ENCODE peak calls at places on chromosomes 13 and 19, in eight cellular contexts. One of them, this sample, is unnamed.

GRCh38 chr19:57803594-57804325 is 11.0 kb downstream of the ZNF552 start:
- DNase-seq in K562: no peak
- DNase-seq in progenitor cell of endocrine pancreas: peak
- DNase-seq in neural progenitor cell: peak
- DNase-seq in neural crest cell: peak
- DNase-seq in WERI-Rb-1: no peak
- DNase-seq in A673: peak
- DNase-seq in dorsolateral prefrontal cortex: no peak
- DNase-seq in this sample: no peak

GRCh38 chr13:84574851-84575250 is 692.6 kb upstream of the SLITRK1 start:
- DNase-seq in K562: no peak
- DNase-seq in progenitor cell of endocrine pancreas: no peak
- DNase-seq in neural progenitor cell: no peak
- DNase-seq in neural crest cell: no peak
- DNase-seq in WERI-Rb-1: no peak
- DNase-seq in A673: peak
- DNase-seq in dorsolateral prefrontal cortex: no peak
- DNase-seq in this sample: no peak

GRCh38 chr13:113652404-113653263 is 5.4 kb downstream of the ATP4B start:
- DNase-seq in K562: no peak
- DNase-seq in progenitor cell of endocrine pancreas: no peak
- DNase-seq in neural progenitor cell: no peak
- DNase-seq in neural crest cell: no peak
- DNase-seq in WERI-Rb-1: peak
- DNase-seq in A673: no peak
- DNase-seq in dorsolateral prefrontal cortex: no peak
- DNase-seq in this sample: no peak

GRCh38 chr13:41345921-41346589 is 35.0 kb downstream of the NAA16 start:
- DNase-seq in K562: no peak
- DNase-seq in progenitor cell of endocrine pancreas: no peak
- DNase-seq in neural progenitor cell: no peak
- DNase-seq in neural crest cell: no peak
- DNase-seq in WERI-Rb-1: no peak
- DNase-seq in A673: no peak
- DNase-seq in dorsolateral prefrontal cortex: no peak
- DNase-seq in this sample: no peak

GRCh38 chr19:30256510-30256850 is 115.7 kb upstream of the ZNF536 start:
- DNase-seq in K562: no peak
- DNase-seq in progenitor cell of endocrine pancreas: no peak
- DNase-seq in neural progenitor cell: no peak
- DNase-seq in neural crest cell: no peak
- DNase-seq in WERI-Rb-1: no peak
- DNase-seq in A673: no peak
- DNase-seq in dorsolateral prefrontal cortex: no peak
- DNase-seq in this sample: no peak

GRCh38 chr19:5880604-5881078 is 10.3 kb upstream of the FUT5 start:
- DNase-seq in K562: no peak
- DNase-seq in progenitor cell of endocrine pancreas: no peak
- DNase-seq in neural progenitor cell: no peak
- DNase-seq in neural crest cell: no peak
- DNase-seq in WERI-Rb-1: no peak
- DNase-seq in A673: no peak
- DNase-seq in dorsolateral prefrontal cortex: no peak
- DNase-seq in this sample: no peak

GRCh38 chr13:29883941-29884518 is 33.6 kb upstream of the UBL3 start:
- DNase-seq in K562: no peak
- DNase-seq in progenitor cell of endocrine pancreas: no peak
- DNase-seq in neural progenitor cell: no peak
- DNase-seq in neural crest cell: peak
- DNase-seq in WERI-Rb-1: no peak
- DNase-seq in A673: no peak
- DNase-seq in dorsolateral prefrontal cortex: no peak
- DNase-seq in this sample: no peak

GRCh38 chr19:38210458-38210987 is 13.5 kb downstream of the DPF1 start:
- DNase-seq in K562: peak
- DNase-seq in progenitor cell of endocrine pancreas: peak
- DNase-seq in neural progenitor cell: peak
- DNase-seq in neural crest cell: peak
- DNase-seq in WERI-Rb-1: no peak
- DNase-seq in A673: peak
- DNase-seq in dorsolateral prefrontal cortex: peak
- DNase-seq in this sample: no peak

GRCh38 chr13:31538067-31539042 is 201.0 kb upstream of the RXFP2 start:
- DNase-seq in K562: peak
- DNase-seq in progenitor cell of endocrine pancreas: no peak
- DNase-seq in neural progenitor cell: peak
- DNase-seq in neural crest cell: no peak
- DNase-seq in WERI-Rb-1: no peak
- DNase-seq in A673: peak
- DNase-seq in dorsolateral prefrontal cortex: peak
- DNase-seq in this sample: no peak
- TF ChIP-seq CTCF in K562: no peak
- TF ChIP-seq CTCF in progenitor cell of endocrine pancreas: peak
- TF ChIP-seq CTCF in neural progenitor cell: peak
- TF ChIP-seq CTCF in neural crest cell: peak
- TF ChIP-seq CTCF in WERI-Rb-1: peak
- TF ChIP-seq CTCF in A673: peak
- TF ChIP-seq CTCF in dorsolateral prefrontal cortex: no peak
- TF ChIP-seq CTCF in this sample: peak

DNA sequence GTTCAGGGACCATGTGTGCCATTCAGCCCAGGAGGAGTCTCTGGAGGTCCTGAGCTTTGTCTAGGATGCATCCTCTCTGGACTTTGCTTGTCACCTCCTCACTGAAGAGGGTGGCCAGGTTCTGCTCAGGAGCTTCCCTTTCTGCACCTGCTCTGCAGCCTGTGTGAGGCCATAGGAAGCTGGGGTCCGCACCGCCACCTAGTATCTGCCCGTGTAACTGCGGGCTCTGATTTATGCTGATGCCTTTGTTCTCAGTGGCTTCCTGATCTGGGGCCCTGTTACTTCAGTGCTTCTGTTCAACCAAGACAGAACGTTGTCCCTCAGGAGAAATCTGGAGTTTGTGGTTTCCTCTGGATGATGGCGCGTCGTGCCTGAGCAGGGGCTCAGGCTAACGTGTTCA is 15.5 kb downstream of the ZNF610 start:
- DNase-seq in K562: no peak
- DNase-seq in progenitor cell of endocrine pancreas: peak
- DNase-seq in neural progenitor cell: peak
- DNase-seq in neural crest cell: peak
- DNase-seq in WERI-Rb-1: peak
- DNase-seq in A673: no peak
- DNase-seq in dorsolateral prefrontal cortex: no peak
- DNase-seq in this sample: no peak
- TF ChIP-seq CTCF in K562: peak
- TF ChIP-seq CTCF in progenitor cell of endocrine pancreas: peak
- TF ChIP-seq CTCF in neural progenitor cell: peak
- TF ChIP-seq CTCF in neural crest cell: peak
- TF ChIP-seq CTCF in WERI-Rb-1: peak
- TF ChIP-seq CTCF in A673: no peak
- TF ChIP-seq CTCF in dorsolateral prefrontal cortex: no peak
- TF ChIP-seq CTCF in this sample: peak

DNA sequence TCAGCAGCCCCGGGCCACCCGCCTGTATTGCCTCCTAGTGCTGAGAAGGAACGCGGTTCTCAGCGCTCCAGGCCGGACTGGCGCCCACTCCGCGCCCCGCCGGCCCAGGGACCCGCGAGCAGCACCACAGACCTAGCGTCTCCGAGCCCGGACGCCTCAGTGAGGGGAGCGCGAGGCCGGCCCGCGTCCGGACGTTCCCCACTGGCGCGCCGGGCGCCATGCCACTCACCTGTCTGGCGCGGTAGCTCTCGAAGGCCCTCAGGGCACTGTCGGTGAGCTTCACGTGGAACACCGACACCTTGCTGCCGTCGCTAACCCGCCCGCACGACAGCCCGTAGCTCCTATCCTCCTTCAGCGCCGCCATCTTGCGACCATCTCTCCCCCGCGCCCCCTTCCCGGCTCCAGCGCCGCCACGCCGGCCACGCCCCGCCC is at the start of gene ELL:
- DNase-seq in K562: no peak
- DNase-seq in progenitor cell of endocrine pancreas: no peak
- DNase-seq in neural progenitor cell: no peak
- DNase-seq in neural crest cell: no peak
- DNase-seq in WERI-Rb-1: no peak
- DNase-seq in A673: no peak
- DNase-seq in dorsolateral prefrontal cortex: no peak
- DNase-seq in this sample: no peak
- TF ChIP-seq CTCF in K562: no peak
- TF ChIP-seq CTCF in progenitor cell of endocrine pancreas: no peak
- TF ChIP-seq CTCF in neural progenitor cell: no peak
- TF ChIP-seq CTCF in neural crest cell: no peak
- TF ChIP-seq CTCF in WERI-Rb-1: no peak
- TF ChIP-seq CTCF in A673: no peak
- TF ChIP-seq CTCF in dorsolateral prefrontal cortex: no peak
- TF ChIP-seq CTCF in this sample: no peak

GRCh38 chr19:1261512-1261862 is 7.6 kb upstream of the CIRBP start:
- DNase-seq in K562: no peak
- DNase-seq in progenitor cell of endocrine pancreas: no peak
- DNase-seq in neural progenitor cell: peak
- DNase-seq in neural crest cell: no peak
- DNase-seq in WERI-Rb-1: no peak
- DNase-seq in A673: peak
- DNase-seq in dorsolateral prefrontal cortex: no peak
- DNase-seq in this sample: no peak
- TF ChIP-seq CTCF in K562: peak
- TF ChIP-seq CTCF in progenitor cell of endocrine pancreas: peak
- TF ChIP-seq CTCF in neural progenitor cell: peak
- TF ChIP-seq CTCF in neural crest cell: peak
- TF ChIP-seq CTCF in WERI-Rb-1: peak
- TF ChIP-seq CTCF in A673: peak
- TF ChIP-seq CTCF in dorsolateral prefrontal cortex: no peak
- TF ChIP-seq CTCF in this sample: no peak

GRCh38 chr19:17475541-17476115 is 5.3 kb downstream of the SLC27A1 start:
- DNase-seq in K562: no peak
- DNase-seq in progenitor cell of endocrine pancreas: no peak
- DNase-seq in neural progenitor cell: no peak
- DNase-seq in neural crest cell: peak
- DNase-seq in WERI-Rb-1: no peak
- DNase-seq in A673: no peak
- DNase-seq in dorsolateral prefrontal cortex: peak
- DNase-seq in this sample: no peak
- TF ChIP-seq CTCF in K562: no peak
- TF ChIP-seq CTCF in progenitor cell of endocrine pancreas: no peak
- TF ChIP-seq CTCF in neural progenitor cell: no peak
- TF ChIP-seq CTCF in neural crest cell: no peak
- TF ChIP-seq CTCF in WERI-Rb-1: no peak
- TF ChIP-seq CTCF in A673: no peak
- TF ChIP-seq CTCF in dorsolateral prefrontal cortex: peak
- TF ChIP-seq CTCF in this sample: no peak

DNA sequence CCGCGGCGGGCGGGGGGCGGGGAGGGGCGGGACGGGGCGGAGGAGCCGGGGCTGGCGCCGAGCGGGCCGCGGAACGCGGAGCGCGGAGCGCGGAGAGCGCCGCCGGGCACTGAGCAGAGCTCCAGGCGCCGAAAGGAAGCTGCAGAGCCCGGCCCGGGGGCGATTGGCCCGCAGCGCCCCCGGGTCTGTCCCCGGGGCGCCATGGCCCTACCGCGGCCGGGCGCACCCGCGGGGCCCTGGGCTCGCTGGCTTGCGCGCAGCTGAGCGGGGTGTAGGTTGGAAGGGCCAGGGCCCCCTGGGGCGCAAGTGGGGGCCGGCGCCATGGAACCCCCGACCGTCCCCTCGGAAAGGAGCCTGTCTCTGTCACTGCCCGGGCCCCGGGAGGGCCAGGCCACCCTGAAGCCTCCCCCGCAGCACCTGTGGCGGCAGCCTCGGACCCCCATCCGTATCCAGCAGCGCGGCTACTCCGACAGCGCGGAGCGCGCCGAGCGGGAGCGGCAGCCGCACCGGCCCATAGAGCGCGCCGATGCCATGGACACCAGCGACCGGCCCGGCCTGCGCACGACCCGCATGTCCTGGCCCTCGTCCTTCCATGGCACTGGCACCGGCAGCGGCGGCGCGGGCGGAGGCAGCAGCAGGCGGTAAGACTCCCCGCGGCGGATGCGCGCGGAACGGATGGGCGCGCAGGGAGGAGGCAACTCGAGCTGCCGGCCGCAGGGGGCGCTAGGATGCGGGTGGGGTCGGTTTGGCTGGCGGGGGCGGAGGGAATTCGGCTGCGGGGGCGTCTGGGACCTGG is at the start of gene PDE4A:
- DNase-seq in K562: peak
- DNase-seq in progenitor cell of endocrine pancreas: no peak
- DNase-seq in neural progenitor cell: peak
- DNase-seq in neural crest cell: no peak
- DNase-seq in WERI-Rb-1: peak
- DNase-seq in A673: peak
- DNase-seq in dorsolateral prefrontal cortex: no peak
- DNase-seq in this sample: no peak
- TF ChIP-seq CTCF in K562: peak
- TF ChIP-seq CTCF in progenitor cell of endocrine pancreas: peak
- TF ChIP-seq CTCF in neural progenitor cell: peak
- TF ChIP-seq CTCF in neural crest cell: peak
- TF ChIP-seq CTCF in WERI-Rb-1: peak
- TF ChIP-seq CTCF in A673: peak
- TF ChIP-seq CTCF in dorsolateral prefrontal cortex: peak
- TF ChIP-seq CTCF in this sample: peak

DNA sequence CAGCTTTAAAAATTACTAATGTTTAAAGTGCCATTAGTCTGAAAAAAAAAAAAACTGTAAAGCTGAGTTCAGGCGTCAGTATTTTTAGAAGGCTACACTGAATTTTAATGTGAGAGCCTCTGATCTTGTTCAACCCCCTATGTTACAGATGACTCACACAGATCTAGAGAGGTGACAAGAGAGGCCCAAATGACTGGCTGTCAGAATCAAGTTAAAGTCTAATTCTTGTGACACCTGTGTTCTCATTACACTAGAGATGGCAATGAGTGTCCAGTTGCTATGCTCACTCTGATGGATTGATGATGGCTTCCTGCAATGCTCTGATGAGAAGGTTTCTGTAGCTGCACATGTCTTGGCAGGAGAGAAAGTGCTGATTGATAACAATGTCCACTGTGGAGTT is 203.5 kb upstream of the OBI1 start:
- DNase-seq in K562: no peak
- DNase-seq in progenitor cell of endocrine pancreas: no peak
- DNase-seq in neural progenitor cell: no peak
- DNase-seq in neural crest cell: no peak
- DNase-seq in WERI-Rb-1: no peak
- DNase-seq in A673: no peak
- DNase-seq in dorsolateral prefrontal cortex: no peak
- DNase-seq in this sample: no peak
- TF ChIP-seq CTCF in K562: no peak
- TF ChIP-seq CTCF in progenitor cell of endocrine pancreas: no peak
- TF ChIP-seq CTCF in neural progenitor cell: no peak
- TF ChIP-seq CTCF in neural crest cell: no peak
- TF ChIP-seq CTCF in WERI-Rb-1: no peak
- TF ChIP-seq CTCF in A673: no peak
- TF ChIP-seq CTCF in dorsolateral prefrontal cortex: no peak
- TF ChIP-seq CTCF in this sample: no peak